ENCODE peak calls at places on chromosomes 5 and 9, in four cellular contexts. M is epithelial cell of esophagus, H is ovary, N is sigmoid colon. D is an unnamed sample.

GRCh38 chr5:33888582-33888981 is 3.2 kb downstream of the ADAMTS12 start:
- DNase-seq in M (no peak), H (no peak), N (no peak), D (no peak)

GRCh38 chr5:171678631-171679030 is 107.0 kb upstream of the SMIM23 start:
- DNase-seq in M (no peak), H (no peak), N (no peak), D (no peak)

GRCh38 chr9:122314193-122314592 is 49.5 kb downstream of the MRRF start:
- DNase-seq in M (no peak), H (no peak), N (no peak), D (no peak)

GRCh38 chr5:178993955-178994579 is 1.1 kb downstream of the GRM6 start:
- DNase-seq in M (no peak), H (no peak), N (no peak), D (no peak)

GRCh38 chr5:19886123-19886921 is 101.7 kb downstream of the CDH18 start:
- DNase-seq in M (peak), H (no peak), N (no peak), D (peak)

GRCh38 chr5:105659396-105659795 is 2011.3 kb downstream of the EFNA5 start:
- DNase-seq in M (no peak), H (no peak), N (no peak), D (no peak)

GRCh38 chr5:150000990-150001659 is 586 bp downstream of the HMGXB3 start:
- DNase-seq in M (peak), H (no peak), N (peak), D (no peak)

GRCh38 chr5:31270396-31270795 is 76.9 kb downstream of the CDH6 start:
- DNase-seq in M (peak), H (no peak), N (no peak), D (peak)

GRCh38 chr5:34460496-34460895 is 195.6 kb upstream of the RAI14 start:
- DNase-seq in M (no peak), H (no peak), N (no peak), D (no peak)

GRCh38 chr9:81626511-81626910 is 62.8 kb downstream of the TLE1 start:
- DNase-seq in M (peak), H (no peak), N (no peak), D (no peak)

GRCh38 chr5:59293700-59294099 is 599.8 kb downstream of the PDE4D start:
- DNase-seq in M (peak), H (no peak), N (no peak), D (no peak)

GRCh38 chr9:108565651-108566378 is 290.0 kb downstream of the ACTL7B start:
- DNase-seq in M (peak), H (peak), N (peak), D (peak)

GRCh38 chr9:70532753-70533152 is 118.3 kb upstream of the KLF9 start:
- DNase-seq in M (no peak), H (no peak), N (no peak), D (no peak)

GRCh38 chr9:104983491-104983890 is 55.5 kb upstream of the ABCA1 start:
- DNase-seq in M (no peak), H (no peak), N (no peak), D (no peak)

GRCh38 chr9:130461218-130461630 is 16.5 kb downstream of the ASS1 start:
- DNase-seq in M (peak), H (peak), N (peak), D (no peak)

GRCh38 chr5:68033961-68034581 is 181.5 kb upstream of the PIK3R1 start:
- DNase-seq in M (peak), H (no peak), N (no peak), D (no peak)

GRCh38 chr9:110752766-110753165 is 84.2 kb downstream of the MUSK start:
- DNase-seq in M (peak), H (no peak), N (no peak), D (peak)

GRCh38 chr5:11681796-11682195 is 222.4 kb downstream of the CTNND2 start:
- DNase-seq in M (no peak), H (no peak), N (no peak), D (no peak)

GRCh38 chr5:69414885-69415583 is at the start of gene MARVELD2:
- DNase-seq in M (peak), H (peak), N (no peak), D (no peak)
- H3K4me3 ChIP-seq in M (peak), H (peak), N (peak), D (no peak)

DNA sequence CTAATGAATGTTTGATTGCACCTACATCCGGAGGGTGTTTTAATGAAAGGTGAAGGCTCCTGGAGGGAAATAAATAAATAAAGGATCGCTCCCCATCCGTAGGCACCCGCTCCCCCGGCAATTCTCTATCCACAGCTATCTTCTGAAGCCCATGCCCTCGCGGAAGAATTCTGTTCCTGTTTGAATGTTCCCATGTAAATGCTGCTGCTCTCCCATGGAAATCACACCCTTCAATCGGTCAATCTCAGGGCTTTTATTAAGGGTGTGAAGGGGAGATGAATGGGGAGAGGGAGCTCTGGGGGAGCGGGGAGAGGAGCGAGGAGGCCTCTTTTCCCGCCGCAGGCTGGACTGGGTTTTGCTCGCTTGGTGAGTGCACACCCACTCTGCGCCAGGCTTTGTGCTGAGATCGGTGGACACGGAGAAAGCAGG is 21.1 kb upstream of the ARAP3 start:
- DNase-seq in M (no peak), H (no peak), N (no peak), D (no peak)
- TF ChIP-seq CTCF in M (no peak), H (no peak), N (no peak), D (no peak)

GRCh38 chr5:143397302-143398052 is 6.0 kb downstream of the NR3C1 start:
- DNase-seq in M (no peak), H (no peak), N (no peak), D (no peak)

GRCh38 chr5:143400541-143401252 is 2.8 kb downstream of the NR3C1 start:
- DNase-seq in M (no peak), H (no peak), N (no peak), D (no peak)

GRCh38 chr5:143398053-143398355 is 5.5 kb downstream of the NR3C1 start:
- DNase-seq in M (no peak), H (no peak), N (no peak), D (no peak)

GRCh38 chr5:143399616-143400540 is 3.6 kb downstream of the NR3C1 start:
- DNase-seq in M (no peak), H (no peak), N (no peak), D (no peak)

DNA sequence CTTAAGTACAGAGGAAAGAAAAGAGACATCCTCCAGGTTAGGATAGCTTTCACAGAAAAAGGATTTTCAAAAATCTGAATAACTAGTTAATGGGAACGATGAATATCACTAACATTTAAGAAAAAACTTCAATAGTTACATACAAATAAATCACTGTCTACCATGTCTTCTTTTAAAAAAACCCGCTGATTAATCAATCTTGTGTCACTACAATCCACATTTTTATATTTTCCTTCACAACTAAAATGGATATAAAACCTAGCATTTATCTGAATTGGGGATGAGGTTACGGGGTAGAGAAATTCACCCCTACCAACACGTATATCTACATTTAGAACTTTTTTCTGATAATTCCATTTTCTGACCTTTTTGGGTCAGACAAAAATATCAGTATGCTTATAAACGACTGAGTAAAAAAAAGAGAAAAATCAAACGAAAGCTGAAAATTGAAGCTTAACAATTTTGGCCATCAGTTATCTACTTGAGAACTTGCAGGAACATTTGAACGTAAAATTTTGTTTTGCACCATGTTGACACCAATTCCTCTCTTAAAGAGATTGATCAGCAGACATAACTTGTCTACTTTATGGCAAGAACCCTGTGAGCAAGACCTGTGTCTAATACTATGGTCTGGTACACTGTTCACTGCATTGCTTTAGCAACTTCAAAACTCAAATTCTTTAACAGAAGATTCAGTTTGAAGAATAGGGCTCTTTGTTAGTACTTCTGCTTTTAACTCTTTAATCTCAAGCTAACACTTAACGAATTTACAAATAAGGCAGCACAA is 4.8 kb downstream of the NR3C1 start:
- DNase-seq in M (no peak), H (no peak), N (no peak), D (no peak)
- H3K4me3 ChIP-seq in M (peak), H (peak), N (peak), D (peak)

GRCh38 chr9:36102742-36103495 is 33.6 kb upstream of the GLIPR2 start:
- DNase-seq in M (peak), H (peak), N (peak), D (no peak)
- TF ChIP-seq CTCF in M (peak), H (peak), N (peak), D (peak)

GRCh38 chr9:93387791-93388190 is 63.7 kb upstream of the FAM120A start:
- DNase-seq in M (peak), H (no peak), N (no peak), D (no peak)
- H3K4me3 ChIP-seq in M (no peak), H (no peak), N (no peak), D (no peak)

GRCh38 chr5:139296862-139297326 is 3.4 kb downstream of the MATR3 start:
- DNase-seq in M (no peak), H (no peak), N (no peak), D (no peak)
- TF ChIP-seq CTCF in M (no peak), H (no peak), N (no peak), D (no peak)

GRCh38 chr5:157651011-157651611 is 1.1 kb downstream of the SOX30 start:
- DNase-seq in M (no peak), H (no peak), N (no peak), D (no peak)
- H3K4me3 ChIP-seq in M (peak), H (no peak), N (peak), D (no peak)

D was measured in HFF-Myc.